ENCODE peak calls at places on chromosomes 16 and 17, in eight cellular contexts. I, A, B, Y, R, Z, E and F are unnamed samples. For H3K4me1 and H3K36me3, the result is how much of the 10 kb centered on the place peaks cover.

GRCh38 chr17:48624544-48625501 is 1.3 kb downstream of the HOXB9 start:
- DNase-seq in I (no peak), A (no peak), B (no peak), Y (peak), R (no peak), Z (no peak), E (no peak), F (no peak)

GRCh38 chr17:46020023-46020735 is 21.1 kb downstream of the STH start:
- DNase-seq in I (no peak), A (no peak), B (no peak), Y (peak), R (no peak), Z (no peak), E (no peak), F (no peak)

GRCh38 chr17:41967921-41968578 is 1.5 kb downstream of the CNP start:
- DNase-seq in I (no peak), A (peak), B (no peak), Y (peak), R (no peak), Z (no peak), E (no peak), F (no peak)

GRCh38 chr17:78407387-78407990 is 29.0 kb downstream of the PGS1 start:
- DNase-seq in I (no peak), A (no peak), B (no peak), Y (peak), R (no peak), Z (peak), E (no peak), F (peak)

GRCh38 chr17:50474523-50474922 is 4.1 kb upstream of the RSAD1 start:
- DNase-seq in I (no peak), A (no peak), B (peak), Y (no peak), R (no peak), Z (no peak), E (no peak), F (no peak)

GRCh38 chr16:58850019-58850626 is 116.0 kb upstream of the GOT2 start:
- DNase-seq in I (no peak), A (no peak), B (no peak), Y (no peak), R (no peak), Z (no peak), E (no peak), F (no peak)

GRCh38 chr16:66476328-66477027 is 49.4 kb downstream of the BEAN1 start:
- DNase-seq in I (no peak), A (no peak), B (no peak), Y (no peak), R (no peak), Z (no peak), E (no peak), F (no peak)

GRCh38 chr17:49227436-49228261 is 2.9 kb downstream of the PHOSPHO1 start:
- DNase-seq in I (no peak), A (peak), B (peak), Y (no peak), R (peak), Z (peak), E (peak), F (peak)

GRCh38 chr17:80845121-80845862 is 146.3 kb upstream of the CHMP6 start:
- DNase-seq in I (no peak), A (no peak), B (peak), Y (peak), R (no peak), Z (peak), E (no peak), F (no peak)

GRCh38 chr17:78838574-78839005 is 2.0 kb downstream of the USP36 start:
- DNase-seq in I (no peak), A (peak), B (peak), Y (no peak), R (peak), Z (no peak), E (peak), F (peak)

GRCh38 chr16:21023509-21024202 is 123.1 kb downstream of the LYRM1 start:
- DNase-seq in I (no peak), A (no peak), B (no peak), Y (no peak), R (peak), Z (no peak), E (no peak), F (no peak)

GRCh38 chr16:82456683-82457082 is 170.1 kb upstream of the CDH13 start:
- DNase-seq in I (peak), A (no peak), B (peak), Y (no peak), R (peak), Z (peak), E (peak), F (peak)

GRCh38 chr16:10878644-10879498 is 1.9 kb downstream of the CIITA start:
- DNase-seq in I (no peak), A (no peak), B (peak), Y (peak), R (peak), Z (peak), E (peak), F (peak)

GRCh38 chr16:8380311-8380710 is 210.0 kb downstream of the TMEM114 start:
- DNase-seq in I (no peak), A (no peak), B (no peak), Y (no peak), R (no peak), Z (no peak), E (no peak), F (no peak)

GRCh38 chr17:4365628-4366311 is 705 bp downstream of the UBE2G1 start:
- DNase-seq in I (no peak), A (peak), B (peak), Y (peak), R (no peak), Z (peak), E (peak), F (peak)

GRCh38 chr16:67872631-67873434 is at the start of gene EDC4:
- DNase-seq in I (no peak), A (peak), B (peak), Y (peak), R (peak), Z (peak), E (peak), F (peak)

GRCh38 chr17:45363498-45363897 is 46.7 kb upstream of the MAP3K14 start:
- DNase-seq in I (no peak), A (no peak), B (no peak), Y (no peak), R (no peak), Z (peak), E (no peak), F (no peak)

GRCh38 chr17:56623383-56623782 is 29.9 kb downstream of the NOG start:
- DNase-seq in I (no peak), A (no peak), B (no peak), Y (no peak), R (no peak), Z (no peak), E (no peak), F (no peak)

GRCh38 chr16:47213761-47214440 is 70.2 kb upstream of the NETO2 start:
- DNase-seq in I (no peak), A (no peak), B (no peak), Y (no peak), R (no peak), Z (no peak), E (no peak), F (no peak)

GRCh38 chr16:73232555-73233422 is 184.9 kb upstream of the ZFHX3 start:
- DNase-seq in I (peak), A (peak), B (no peak), Y (no peak), R (no peak), Z (no peak), E (no peak), F (peak)

DNA sequence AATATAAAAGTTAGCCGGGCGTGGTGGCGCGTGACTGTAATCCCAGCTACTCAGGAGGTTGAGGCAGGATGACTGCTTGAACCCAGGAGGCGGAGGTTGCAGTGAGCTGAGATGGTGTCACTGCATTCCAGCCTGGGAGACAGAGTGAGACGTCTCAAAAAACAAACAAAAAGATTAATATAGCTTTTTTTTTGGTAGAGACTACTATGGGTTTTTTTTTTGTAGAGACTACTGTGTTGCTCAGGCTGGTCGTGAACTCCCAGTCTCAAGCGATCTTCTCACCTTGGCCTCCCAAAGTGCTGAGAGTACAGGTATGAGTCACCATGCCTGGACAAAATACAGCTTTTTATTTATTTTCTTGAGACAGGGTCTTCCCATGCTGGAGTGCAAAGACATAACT is 20.2 kb downstream of the ZNRF1 start:
- DNase-seq in I (no peak), A (no peak), B (no peak), Y (no peak), R (no peak), Z (no peak), E (no peak), F (no peak)
- H3K4me3 ChIP-seq in I (no peak), A (no peak), B (no peak), Y (no peak), R (no peak), Z (no peak), E (no peak), F (no peak)

DNA sequence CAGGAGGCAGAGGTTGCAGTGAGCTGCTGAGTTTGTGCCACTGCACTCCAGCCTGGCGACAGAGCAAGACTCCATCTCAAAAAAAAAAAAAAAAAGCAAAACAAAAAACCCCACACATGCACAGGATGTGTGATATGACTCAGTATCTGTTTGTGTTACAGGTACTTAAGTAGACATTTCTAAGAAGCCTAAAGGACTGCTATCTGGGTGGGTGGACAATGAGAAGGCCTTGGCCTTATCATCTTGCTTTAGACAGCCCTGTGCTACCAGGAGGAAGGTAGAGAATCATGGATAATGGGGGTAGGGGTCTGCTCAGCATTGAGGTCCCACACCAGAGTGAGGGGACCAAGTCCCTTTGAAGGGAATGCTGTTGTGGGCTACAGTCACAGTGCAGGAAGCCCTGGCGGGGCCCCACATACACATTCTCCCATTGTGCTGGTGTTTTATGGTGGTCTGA is 26.7 kb downstream of the PLD6 start:
- DNase-seq in I (no peak), A (no peak), B (no peak), Y (no peak), R (no peak), Z (no peak), E (no peak), F (no peak)
- H3K4me1 ChIP-seq in I (under half), A (under half), B (under half), Y (under half), R (under half), Z (under half), E (under half), F (under half)

GRCh38 chr16:54912720-54913119 is 17.9 kb upstream of the IRX5 start:
- DNase-seq in I (no peak), A (no peak), B (no peak), Y (no peak), R (no peak), Z (no peak), E (no peak), F (no peak)
- H3K36me3 ChIP-seq in I (under half), A (under half), B (under half), Y (under half), R (under half), Z (under half), E (under half), F (under half)

DNA sequence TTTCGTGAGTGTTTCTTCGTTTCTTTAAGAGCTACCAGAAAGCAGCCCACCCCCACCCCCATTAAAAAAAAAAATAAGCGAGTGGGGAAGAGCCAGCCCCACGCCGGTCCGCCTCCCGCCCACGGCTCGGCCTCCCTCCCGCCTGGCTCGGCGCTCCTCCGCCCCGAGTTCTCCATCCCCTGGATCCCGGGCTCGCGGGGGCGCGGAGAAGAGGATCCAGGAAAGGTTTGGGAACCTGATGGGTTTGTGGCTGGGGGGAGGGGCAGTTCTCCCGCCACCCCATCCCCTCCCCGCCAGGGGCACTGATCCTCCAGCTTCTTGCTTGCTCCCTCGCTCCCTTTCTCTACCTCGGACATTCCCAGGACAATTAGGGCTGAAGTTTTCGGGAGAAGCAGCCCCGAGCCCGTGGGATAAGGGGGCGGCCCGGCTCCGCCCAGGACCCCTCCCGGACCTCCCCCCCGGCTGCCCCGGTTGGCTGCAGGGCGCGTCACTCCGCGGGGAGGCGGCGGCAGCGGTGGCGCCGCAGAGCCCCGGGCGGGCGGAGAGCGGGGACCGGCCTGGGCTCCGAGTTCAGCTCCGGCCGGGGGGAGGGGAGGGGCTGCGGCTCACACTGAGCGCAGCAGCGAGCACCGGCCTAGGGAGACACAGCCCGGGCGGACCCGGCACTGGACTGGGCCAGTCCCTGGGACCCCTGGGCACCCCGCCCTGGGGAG is 1.0 kb upstream of the SALL1 start:
- DNase-seq in I (peak), A (peak), B (no peak), Y (peak), R (peak), Z (no peak), E (no peak), F (peak)
- H3K4me3 ChIP-seq in I (peak), A (peak), B (peak), Y (peak), R (peak), Z (peak), E (no peak), F (no peak)

DNA sequence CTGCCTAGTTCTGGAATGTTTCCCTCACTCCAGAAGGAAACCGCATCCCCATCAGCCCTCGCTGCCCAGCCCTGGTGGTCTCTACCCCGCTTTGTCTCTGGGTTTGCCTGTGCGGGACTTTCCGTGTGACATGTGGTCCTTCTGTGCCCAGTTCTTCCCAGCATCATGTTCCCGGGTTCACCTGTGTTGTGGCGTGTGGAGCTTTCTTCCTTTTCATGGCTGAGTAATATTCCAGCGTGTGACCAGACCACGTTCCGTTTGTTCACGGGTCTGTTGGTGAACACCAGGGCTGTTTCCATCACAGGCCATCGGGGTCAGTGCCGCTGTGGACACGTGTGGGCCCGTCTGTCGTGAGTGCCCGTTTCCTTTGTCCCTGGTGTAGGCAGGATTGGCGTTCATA is 32.1 kb downstream of the CACNA1H start:
- DNase-seq in I (no peak), A (no peak), B (no peak), Y (no peak), R (no peak), Z (no peak), E (no peak), F (no peak)
- H3K4me1 ChIP-seq in I (under half), A (under half), B (under half), Y (under half), R (under half), Z (under half), E (under half), F (under half)

DNA sequence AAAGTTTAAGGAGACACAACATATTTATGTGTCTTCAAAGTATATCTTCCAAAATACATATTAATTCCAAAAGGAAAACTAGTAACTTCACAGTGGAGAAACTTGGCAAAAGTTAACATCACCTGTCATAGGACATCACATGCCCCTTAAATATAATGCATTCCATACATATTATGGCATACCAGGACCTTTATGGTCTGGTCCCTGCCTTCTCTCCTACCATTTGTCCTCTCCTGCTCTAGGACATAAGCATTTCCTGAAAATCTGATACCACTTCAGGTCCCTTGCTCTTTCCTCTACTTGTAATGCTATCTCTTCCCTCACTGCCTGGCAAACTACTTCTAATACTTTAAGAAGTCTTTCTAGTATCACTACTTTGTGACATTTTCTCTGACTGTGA is 168.1 kb upstream of the RBL2 start:
- DNase-seq in I (no peak), A (no peak), B (no peak), Y (no peak), R (no peak), Z (no peak), E (no peak), F (no peak)
- H3K36me3 ChIP-seq in I (half or more), A (under half), B (half or more), Y (half or more), R (half or more), Z (half or more), E (under half), F (under half)

DNA sequence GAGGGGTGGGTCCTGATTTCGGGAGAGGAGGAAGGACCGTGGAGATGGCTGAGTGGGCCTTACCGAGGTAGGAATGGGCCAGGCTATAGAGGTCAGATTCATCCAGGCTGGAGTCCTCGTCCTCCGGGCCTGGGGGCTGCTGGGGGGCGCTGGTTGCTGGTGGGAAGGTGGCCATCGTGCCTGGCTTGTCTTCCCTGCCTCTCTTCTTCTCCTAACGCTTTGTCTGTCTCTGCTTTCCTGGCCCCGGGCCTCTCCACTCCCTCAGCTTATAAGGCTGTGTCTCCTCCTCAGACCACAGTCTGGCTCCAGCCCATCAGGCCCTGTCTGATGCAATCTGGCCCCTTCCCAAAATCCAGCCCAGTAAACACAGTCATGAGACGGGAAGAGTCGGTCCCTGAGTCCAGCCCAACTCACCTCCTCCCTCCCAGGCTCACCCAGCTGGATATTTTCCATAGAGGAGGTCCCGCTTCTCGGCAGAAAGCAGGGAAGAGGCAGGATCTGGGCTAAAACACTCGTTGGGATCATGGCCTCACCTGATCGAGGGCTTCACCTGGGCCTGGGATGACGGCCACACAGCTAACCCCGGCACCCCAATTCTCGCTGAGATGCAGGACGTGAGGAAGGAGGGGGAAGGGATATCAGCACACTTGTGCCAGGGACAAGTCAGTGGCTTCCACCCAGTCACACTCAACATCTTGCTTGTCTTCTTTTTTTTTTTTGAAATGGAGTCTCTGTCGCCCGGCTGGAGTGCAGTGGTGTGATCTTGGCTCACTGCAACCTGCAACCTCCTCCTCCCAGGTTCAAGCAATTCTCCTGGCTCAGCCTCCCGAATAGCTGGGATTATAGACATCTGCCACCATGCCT is at the start of gene NUPR1:
- DNase-seq in I (no peak), A (peak), B (peak), Y (peak), R (peak), Z (peak), E (peak), F (peak)
- H3K4me3 ChIP-seq in I (no peak), A (peak), B (peak), Y (peak), R (peak), Z (peak), E (peak), F (peak)

GRCh38 chr16:81448154-81449131 is 3.8 kb downstream of the CMIP start:
- DNase-seq in I (no peak), A (no peak), B (no peak), Y (peak), R (peak), Z (no peak), E (no peak), F (peak)
- H3K4me1 ChIP-seq in I (under half), A (under half), B (half or more), Y (under half), R (half or more), Z (under half), E (under half), F (half or more)